ENCODE peak calls at places on chromosomes 3 and 15, in seven cellular contexts. O, I, C, L, K, D and R are unnamed samples.

GRCh38 chr15:62138124-62138523 is 27.0 kb downstream of the C2CD4B start:
- DNase-seq in O (no peak), I (no peak), C (no peak), L (no peak), K (no peak), D (no peak), R (no peak)

GRCh38 chr3:188305220-188305619 is 151.3 kb downstream of the LPP start:
- DNase-seq in O (no peak), I (no peak), C (no peak), L (peak), K (no peak), D (no peak), R (no peak)

GRCh38 chr3:104437131-104437750 is 929.5 kb upstream of the ALCAM start:
- DNase-seq in O (no peak), I (no peak), C (no peak), L (no peak), K (no peak), D (no peak), R (no peak)

GRCh38 chr3:159340877-159341500 is 539.1 kb downstream of the MFSD1 start:
- DNase-seq in O (no peak), I (no peak), C (no peak), L (no peak), K (no peak), D (no peak), R (no peak)

GRCh38 chr3:188700918-188701317 is 470.9 kb upstream of the TPRG1 start:
- DNase-seq in O (no peak), I (no peak), C (no peak), L (no peak), K (no peak), D (no peak), R (no peak)

GRCh38 chr15:66847565-66847991 is 145.5 kb downstream of the SMAD6 start:
- DNase-seq in O (no peak), I (no peak), C (no peak), L (no peak), K (no peak), D (no peak), R (no peak)

GRCh38 chr3:55297706-55298105 is 189.4 kb downstream of the WNT5A start:
- DNase-seq in O (no peak), I (no peak), C (no peak), L (no peak), K (no peak), D (no peak), R (no peak)

GRCh38 chr15:69045810-69046209 is 31.3 kb downstream of the NOX5 start:
- DNase-seq in O (no peak), I (no peak), C (no peak), L (peak), K (no peak), D (no peak), R (peak)

GRCh38 chr3:144756704-144757440 is 785.2 kb downstream of the DIPK2A start:
- DNase-seq in O (no peak), I (no peak), C (no peak), L (no peak), K (no peak), D (no peak), R (no peak)

GRCh38 chr15:90915216-90915807 is 12.2 kb downstream of the MAN2A2 start:
- DNase-seq in O (no peak), I (no peak), C (no peak), L (no peak), K (no peak), D (no peak), R (no peak)

GRCh38 chr3:46982581-46982980 is 3.1 kb downstream of the NBEAL2 start:
- DNase-seq in O (no peak), I (no peak), C (no peak), L (no peak), K (no peak), D (no peak), R (no peak)

GRCh38 chr3:124444075-124444474 is 286.2 kb upstream of the UMPS start:
- DNase-seq in O (no peak), I (no peak), C (no peak), L (no peak), K (no peak), D (no peak), R (no peak)

GRCh38 chr3:53046171-53047170 is 598 bp upstream of the SFMBT1 start:
- DNase-seq in O (peak), I (peak), C (no peak), L (no peak), K (peak), D (peak), R (no peak)

GRCh38 chr3:122620399-122620798 is 42.9 kb downstream of the PARP15 start:
- DNase-seq in O (no peak), I (no peak), C (no peak), L (no peak), K (no peak), D (no peak), R (no peak)

GRCh38 chr15:47768730-47769129 is 51.4 kb downstream of the SEMA6D start:
- DNase-seq in O (no peak), I (no peak), C (no peak), L (no peak), K (no peak), D (no peak), R (no peak)

GRCh38 chr3:30199096-30199734 is 407.2 kb upstream of the TGFBR2 start:
- DNase-seq in O (no peak), I (no peak), C (no peak), L (peak), K (peak), D (peak), R (peak)

GRCh38 chr3:30356901-30357753 is 249.3 kb upstream of the TGFBR2 start:
- DNase-seq in O (no peak), I (no peak), C (no peak), L (no peak), K (no peak), D (no peak), R (no peak)

GRCh38 chr15:94168250-94168649 is 63.1 kb upstream of the MCTP2 start:
- DNase-seq in O (no peak), I (no peak), C (no peak), L (peak), K (no peak), D (no peak), R (peak)

GRCh38 chr15:78977091-78977571 is 32.3 kb upstream of the CTSH start:
- DNase-seq in O (peak), I (peak), C (peak), L (no peak), K (no peak), D (no peak), R (no peak)

GRCh38 chr3:52315977-52316764 is at the start of gene DNAH1:
- DNase-seq in O (no peak), I (no peak), C (no peak), L (no peak), K (no peak), D (peak), R (no peak)

GRCh38 chr3:189949580-189949979 is 171.1 kb downstream of the P3H2 start:
- DNase-seq in O (no peak), I (no peak), C (no peak), L (no peak), K (no peak), D (no peak), R (no peak)

GRCh38 chr3:120182613-120183524 is 88.6 kb upstream of the GSK3B start:
- DNase-seq in O (no peak), I (no peak), C (no peak), L (no peak), K (no peak), D (no peak), R (no peak)

GRCh38 chr15:41160639-41161315 is 44.7 kb upstream of the INO80 start:
- DNase-seq in O (no peak), I (no peak), C (no peak), L (no peak), K (no peak), D (no peak), R (no peak)

GRCh38 chr3:30081904-30082303 is 524.5 kb upstream of the TGFBR2 start:
- DNase-seq in O (no peak), I (no peak), C (no peak), L (peak), K (no peak), D (no peak), R (no peak)

GRCh38 chr15:90099868-90100854 is 2.1 kb downstream of the IDH2 start:
- DNase-seq in O (no peak), I (no peak), C (no peak), L (peak), K (no peak), D (no peak), R (no peak)

GRCh38 chr3:11475324-11475723 is 168.4 kb downstream of the VGLL4 start:
- DNase-seq in O (no peak), I (no peak), C (no peak), L (no peak), K (no peak), D (no peak), R (no peak)
- TF ChIP-seq TAF1 in O (no peak), I (no peak), C (no peak), L (no peak), K (no peak), D (no peak), R (no peak)

GRCh38 chr3:43728947-43729346 is 38.2 kb downstream of the ABHD5 start:
- DNase-seq in O (no peak), I (no peak), C (no peak), L (no peak), K (no peak), D (no peak), R (no peak)

GRCh38 chr3:43726511-43726910 is 35.8 kb downstream of the ABHD5 start:
- DNase-seq in O (no peak), I (no peak), C (no peak), L (no peak), K (no peak), D (no peak), R (no peak)

GRCh38 chr3:43728476-43728875 is 37.7 kb downstream of the ABHD5 start:
- DNase-seq in O (no peak), I (no peak), C (no peak), L (no peak), K (no peak), D (no peak), R (no peak)

GRCh38 chr3:43727930-43728329 is 37.2 kb downstream of the ABHD5 start:
- DNase-seq in O (no peak), I (no peak), C (no peak), L (no peak), K (no peak), D (no peak), R (no peak)

DNA sequence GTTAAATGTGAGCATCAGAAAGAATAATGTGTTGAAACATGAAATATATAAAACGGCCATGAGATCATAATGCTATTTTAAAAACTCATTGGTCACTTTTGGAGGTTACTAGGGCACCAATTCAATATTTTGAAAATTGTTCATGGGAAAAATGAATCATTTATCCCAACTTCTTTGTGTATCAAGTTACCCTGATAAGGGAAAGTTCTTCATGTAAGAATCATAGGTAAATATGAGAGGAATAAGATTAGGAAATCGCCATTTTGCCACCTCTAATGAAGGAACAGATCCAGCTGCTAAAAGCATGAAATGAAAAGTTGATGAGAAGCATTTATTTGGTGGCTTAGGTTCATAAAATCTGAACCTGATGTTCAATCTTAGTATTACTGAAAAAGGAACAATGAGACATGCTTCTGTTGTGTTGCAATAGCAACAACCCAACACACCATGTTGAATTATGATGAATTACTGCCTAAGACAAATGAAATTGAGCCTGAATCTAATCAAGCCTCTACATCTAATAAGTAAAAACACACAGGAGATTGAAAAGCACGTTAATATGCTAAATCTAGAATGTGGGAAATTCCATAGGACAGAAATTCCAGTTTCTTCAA is 32.5 kb downstream of the ABHD5 start:
- DNase-seq in O (no peak), I (no peak), C (no peak), L (no peak), K (no peak), D (no peak), R (no peak)
- TF ChIP-seq TAF1 in O (no peak), I (no peak), C (no peak), L (no peak), K (no peak), D (no peak), R (no peak)

GRCh38 chr3:49899815-49900214 is 3.9 kb downstream of the MST1R start:
- DNase-seq in O (no peak), I (no peak), C (no peak), L (no peak), K (no peak), D (peak), R (peak)
- TF ChIP-seq TAF1 in O (no peak), I (no peak), C (no peak), L (no peak), K (no peak), D (no peak), R (no peak)

GRCh38 chr15:75307778-75308390 is 25.2 kb downstream of the GOLGA6D start:
- DNase-seq in O (no peak), I (peak), C (no peak), L (peak), K (peak), D (peak), R (peak)
- TF ChIP-seq TAF1 in O (no peak), I (no peak), C (no peak), L (no peak), K (no peak), D (no peak), R (no peak)